ENCODE peak calls at places on chromosomes 16 and 17, in seven cellular contexts. Q is midbrain; O is left lung; H is SW480; T is nucleus accumbens; E is T47D; X is CD8-positive, alpha-beta memory T cell. L is an unnamed sample.

GRCh38 chr17:33753452-33753851 is 460.4 kb upstream of the ASIC2 start:
- DNase-seq in Q (no peak), O (no peak), H (no peak), T (no peak), E (no peak), X (no peak), L (no peak)

GRCh38 chr17:44113868-44114840 is 9.3 kb downstream of the HDAC5 start:
- DNase-seq in Q (peak; percentile 58), O (no peak), H (no peak), T (no peak), E (no peak), X (no peak), L (no peak)

GRCh38 chr16:54929090-54930033 is 1.3 kb upstream of the IRX5 start:
- DNase-seq in Q (peak; percentile 99), O (peak; percentile 99), H (peak; percentile 97), T (peak; percentile 98), E (peak; percentile 77), X (peak; percentile 86), L (peak; percentile 87)

GRCh38 chr16:48487287-48487686 is 102.1 kb upstream of the SIAH1 start:
- DNase-seq in Q (no peak), O (no peak), H (no peak), T (no peak), E (no peak), X (no peak), L (no peak)

GRCh38 chr17:30550512-30551273 is 73.5 kb downstream of the GOSR1 start:
- DNase-seq in Q (no peak), O (no peak), H (peak; percentile 92), T (no peak), E (no peak), X (no peak), L (peak; percentile 40)

GRCh38 chr17:82234211-82235055 is 5.6 kb downstream of the SLC16A3 start:
- DNase-seq in Q (no peak), O (no peak), H (no peak), T (no peak), E (no peak), X (no peak), L (no peak)

GRCh38 chr16:50741225-50741807 is 570 bp upstream of the CYLD start:
- DNase-seq in Q (no peak), O (peak; percentile 41), H (peak; percentile 26), T (no peak), E (peak; percentile 13), X (no peak), L (no peak)

GRCh38 chr16:51211148-51211547 is 60.1 kb upstream of the SALL1 start:
- DNase-seq in Q (no peak), O (no peak), H (no peak), T (no peak), E (no peak), X (no peak), L (no peak)

GRCh38 chr16:67170168-67170947 is at the start of gene NOL3:
- DNase-seq in Q (peak; percentile 53), O (peak; percentile 89), H (peak; percentile 61), T (peak; percentile 62), E (peak; percentile 75), X (no peak), L (no peak)

GRCh38 chr17:50768348-50768761 is 1.0 kb upstream of the ANKRD40CL start:
- DNase-seq in Q (no peak), O (peak; percentile 73), H (peak; percentile 97), T (no peak), E (no peak), X (no peak), L (peak; percentile 37)

GRCh38 chr16:67240506-67240905 is 6.8 kb downstream of the FHOD1 start:
- DNase-seq in Q (no peak), O (peak; percentile 88), H (no peak), T (no peak), E (no peak), X (no peak), L (no peak)

GRCh38 chr17:77145635-77146632 is 5.2 kb downstream of the SEC14L1 start:
- DNase-seq in Q (peak; percentile 49), O (peak; percentile 82), H (no peak), T (peak; percentile 24), E (no peak), X (no peak), L (no peak)

GRCh38 chr17:9924735-9925191 is 19.7 kb upstream of the RCVRN start:
- DNase-seq in Q (peak; percentile 70), O (no peak), H (peak; percentile 82), T (no peak), E (peak; percentile 50), X (no peak), L (peak; percentile 81)

GRCh38 chr17:59513934-59514841 is 51.2 kb upstream of the DHX40 start:
- DNase-seq in Q (peak; percentile 60), O (peak; percentile 93), H (peak; percentile 23), T (no peak), E (no peak), X (no peak), L (no peak)

GRCh38 chr17:29929544-29930398 is at the start of gene SSH2:
- DNase-seq in Q (peak; percentile 89), O (peak; percentile 91), H (peak; percentile 93), T (peak; percentile 68), E (peak; percentile 53), X (peak; percentile 86), L (peak; percentile 60)

GRCh38 chr17:74149597-74150427 is 53.7 kb upstream of the RPL38 start:
- DNase-seq in Q (no peak), O (no peak), H (no peak), T (no peak), E (no peak), X (no peak), L (no peak)

GRCh38 chr17:8060274-8060673 is 21.4 kb downstream of the ALOX15B start:
- DNase-seq in Q (peak; percentile 91), O (no peak), H (peak; percentile 75), T (no peak), E (peak; percentile 44), X (peak; percentile 48), L (peak; percentile 75)

GRCh38 chr17:48441231-48441711 is 11.3 kb upstream of the SKAP1 start:
- DNase-seq in Q (no peak), O (no peak), H (peak; percentile 10), T (no peak), E (no peak), X (peak; percentile 29), L (no peak)

GRCh38 chr17:18362509-18363020 is 785 bp downstream of the SHMT1 start:
- DNase-seq in Q (peak; percentile 90), O (peak; percentile 81), H (peak; percentile 50), T (peak; percentile 75), E (peak; percentile 31), X (no peak), L (no peak)

GRCh38 chr16:23345237-23345636 is 43.1 kb downstream of the SCNN1B start:
- DNase-seq in Q (no peak), O (no peak), H (no peak), T (no peak), E (no peak), X (no peak), L (no peak)

GRCh38 chr16:83102336-83102735 is 475.6 kb downstream of the CDH13 start:
- DNase-seq in Q (no peak), O (no peak), H (no peak), T (no peak), E (no peak), X (no peak), L (no peak)

GRCh38 chr16:14249291-14250032 is 178.3 kb downstream of the MRTFB start:
- DNase-seq in Q (peak; percentile 59), O (no peak), H (peak; percentile 18), T (no peak), E (peak; percentile 9), X (peak; percentile 12), L (peak; percentile 12)

GRCh38 chr17:80649200-80649644 is 104.6 kb downstream of the RPTOR start:
- DNase-seq in Q (no peak), O (no peak), H (no peak), T (no peak), E (no peak), X (no peak), L (no peak)

GRCh38 chr17:6343736-6344135 is 91.2 kb downstream of the AIPL1 start:
- DNase-seq in Q (no peak), O (no peak), H (no peak), T (no peak), E (no peak), X (no peak), L (no peak)

GRCh38 chr16:1859650-1860049 is 12.3 kb downstream of the MEIOB start:
- DNase-seq in Q (no peak), O (peak; percentile 37), H (no peak), T (no peak), E (no peak), X (no peak), L (no peak)

GRCh38 chr17:10600551-10600950 is 51.1 kb upstream of the MYH2 start:
- DNase-seq in Q (no peak), O (no peak), H (no peak), T (no peak), E (no peak), X (no peak), L (no peak)

GRCh38 chr17:76747716-76748360 is 9.9 kb downstream of the MFSD11 start:
- DNase-seq in Q (no peak), O (no peak), H (no peak), T (no peak), E (no peak), X (no peak), L (no peak)

GRCh38 chr17:21042434-21043295 is at the start of gene USP22:
- DNase-seq in Q (peak; percentile 95), O (no peak), H (peak; percentile 97), T (no peak), E (no peak), X (no peak), L (no peak)

GRCh38 chr17:38590988-38591758 is 14.6 kb downstream of the SRCIN1 start:
- DNase-seq in Q (no peak), O (peak; percentile 67), H (no peak), T (no peak), E (no peak), X (no peak), L (no peak)

GRCh38 chr16:48885456-48885855 is 275.5 kb upstream of the N4BP1 start:
- DNase-seq in Q (no peak), O (no peak), H (no peak), T (no peak), E (no peak), X (no peak), L (no peak)

GRCh38 chr16:67750466-67750865 is 31.4 kb upstream of the GFOD2 start:
- DNase-seq in Q (no peak), O (no peak), H (no peak), T (no peak), E (no peak), X (no peak), L (no peak)

GRCh38 chr16:80280557-80280956 is 260.2 kb upstream of the DYNLRB2 start:
- DNase-seq in Q (no peak), O (no peak), H (no peak), T (no peak), E (no peak), X (no peak), L (no peak)

L was measured in HCT116.